ENCODE peak calls at places on chromosomes 11 and 22, in eight cellular contexts. R, Z, F, P, M, J, E and Q are unnamed samples.

GRCh38 chr22:29873943-29874342 is 9.0 kb upstream of the MTMR3 start:
- DNase-seq in M (no peak), E (no peak), P (no peak), R (no peak), F (no peak), J (no peak), Z (no peak), Q (no peak)

GRCh38 chr22:46140989-46141928 is 9.1 kb upstream of the PPARA start:
- DNase-seq in P (peak; percentile 21), M (no peak), J (no peak), F (no peak), R (no peak), E (no peak), Z (peak; percentile 27), Q (no peak)

GRCh38 chr11:90222152-90222458 is 744 bp downstream of the CHORDC1 start:
- DNase-seq in P (no peak), Z (no peak), F (peak; percentile 63), E (no peak), M (no peak), J (no peak), R (no peak), Q (no peak)

GRCh38 chr22:47094861-47095330 is 332.4 kb downstream of the TBC1D22A start:
- DNase-seq in Z (no peak), P (no peak), R (peak; percentile 54), M (no peak), J (no peak), F (no peak), E (no peak), Q (no peak)

GRCh38 chr22:37088108-37088605 is 21.4 kb downstream of the TMPRSS6 start:
- DNase-seq in Z (no peak), J (no peak), R (peak; percentile 72), M (no peak), P (no peak), F (no peak), E (no peak), Q (no peak)

GRCh38 chr11:61071208-61071681 is 31.0 kb upstream of the CD5 start:
- DNase-seq in P (peak; percentile 48), F (no peak), E (no peak), J (no peak), M (no peak), R (no peak), Z (peak; percentile 86), Q (no peak)

GRCh38 chr11:48052183-48053040 is 72.1 kb downstream of the PTPRJ start:
- DNase-seq in E (no peak), P (no peak), F (peak; percentile 19), R (no peak), M (no peak), J (no peak), Z (no peak), Q (peak; percentile 90)

GRCh38 chr22:16783930-16784354 is 41.3 kb downstream of the XKR3 start:
- DNase-seq in E (peak; percentile 5), J (no peak), P (no peak), Z (no peak), M (no peak), R (no peak), F (no peak), Q (no peak)

GRCh38 chr11:96227244-96227643 is 115.8 kb downstream of the MAML2 start:
- DNase-seq in M (no peak), R (no peak), P (no peak), F (no peak), E (no peak), Z (no peak), J (no peak), Q (no peak)

GRCh38 chr22:27416553-27417427 is 384.8 kb downstream of the MN1 start:
- DNase-seq in R (no peak), P (no peak), J (no peak), F (peak; percentile 68), M (no peak), E (no peak), Z (no peak), Q (peak; percentile 59)

GRCh38 chr11:105935791-105936190 is 86.2 kb downstream of the MSANTD4 start:
- DNase-seq in R (no peak), E (no peak), F (peak; percentile 78), P (no peak), Z (no peak), M (no peak), J (no peak), Q (peak; percentile 70)

GRCh38 chr22:41442240-41442792 is 4.3 kb downstream of the TOB2 start:
- DNase-seq in P (no peak), E (no peak), J (no peak), M (no peak), F (no peak), Z (no peak), R (no peak), Q (no peak)

GRCh38 chr22:41446057-41446501 is 522 bp downstream of the TOB2 start:
- DNase-seq in E (no peak), R (no peak), F (peak; percentile 6), M (no peak), J (no peak), P (peak; percentile 76), Z (peak; percentile 91), Q (no peak)

GRCh38 chr22:41445171-41446056 is 1.2 kb downstream of the TOB2 start:
- DNase-seq in R (peak; percentile 60), J (no peak), M (no peak), E (no peak), Z (peak; percentile 84), F (peak; percentile 41), P (peak; percentile 76), Q (no peak)

GRCh38 chr22:41446639-41447434 is at the start of gene TOB2:
- DNase-seq in J (peak; percentile 96), P (peak; percentile 98), F (peak; percentile 93), Z (peak; percentile 99), M (peak; percentile 94), R (peak; percentile 95), E (peak; percentile 86), Q (peak; percentile 95)

DNA sequence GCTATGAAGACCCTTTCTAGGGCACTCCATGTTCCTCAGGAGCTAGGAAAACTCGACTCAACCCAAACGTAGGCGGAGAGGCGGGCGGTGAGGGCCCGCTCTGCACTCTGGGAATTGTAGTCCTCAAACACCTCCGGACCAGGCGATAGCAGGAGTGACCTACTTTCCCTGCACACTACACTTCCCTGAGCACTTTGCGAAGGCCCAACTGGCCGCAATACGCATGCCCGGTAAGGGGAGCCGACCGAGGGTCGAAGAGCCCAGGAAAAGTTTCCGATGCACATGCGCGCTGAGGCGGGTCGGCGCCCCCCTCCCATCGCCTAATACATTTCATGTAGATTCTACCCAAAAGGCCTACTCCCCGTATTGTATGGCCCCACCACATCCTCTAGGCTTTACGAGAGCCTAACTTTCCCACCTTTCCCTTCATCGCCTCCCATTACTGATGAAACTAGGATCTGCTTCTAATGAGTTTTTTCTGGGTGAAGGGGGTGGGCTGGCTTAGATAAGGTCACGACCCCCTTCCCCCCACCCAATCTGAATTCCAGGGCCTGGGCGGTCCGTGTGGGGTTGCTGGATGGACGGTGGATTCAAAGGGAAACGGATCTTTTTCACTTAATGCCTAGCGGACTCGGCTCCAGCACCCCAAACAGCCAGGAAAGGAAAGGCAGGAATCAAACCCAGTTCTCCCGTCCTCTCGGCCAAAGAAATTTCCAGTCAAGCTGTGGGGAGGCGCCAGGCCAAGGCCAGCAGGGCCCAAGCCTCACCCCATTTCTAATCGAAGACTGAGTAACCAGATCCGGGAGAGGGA is 2.0 kb downstream of the TOB2 start:
- DNase-seq in R (peak; percentile 97), M (peak; percentile 75), F (peak; percentile 99), Z (peak; percentile 95), P (peak; percentile 97), E (peak; percentile 98), J (peak; percentile 99), Q (peak; percentile 92)
- TF ChIP-seq POLR2A in R (no peak), M (peak; percentile 13), F (peak; percentile 73), Z (no peak), P (peak; percentile 48), E (peak; percentile 52), J (peak; percentile 29), Q (no peak)

GRCh38 chr11:13229136-13229535 is 48.5 kb upstream of the BMAL1 start:
- DNase-seq in R (no peak), E (no peak), F (no peak), M (no peak), J (no peak), P (no peak), Z (no peak), Q (no peak)
- H3K4me3 ChIP-seq in R (no peak overlapping the region), E (no peak overlapping the region), F (no peak overlapping the region), M (no peak overlapping the region), J (no peak overlapping the region), P (no peak overlapping the region), Z (no peak overlapping the region), Q (no peak overlapping the region)

DNA sequence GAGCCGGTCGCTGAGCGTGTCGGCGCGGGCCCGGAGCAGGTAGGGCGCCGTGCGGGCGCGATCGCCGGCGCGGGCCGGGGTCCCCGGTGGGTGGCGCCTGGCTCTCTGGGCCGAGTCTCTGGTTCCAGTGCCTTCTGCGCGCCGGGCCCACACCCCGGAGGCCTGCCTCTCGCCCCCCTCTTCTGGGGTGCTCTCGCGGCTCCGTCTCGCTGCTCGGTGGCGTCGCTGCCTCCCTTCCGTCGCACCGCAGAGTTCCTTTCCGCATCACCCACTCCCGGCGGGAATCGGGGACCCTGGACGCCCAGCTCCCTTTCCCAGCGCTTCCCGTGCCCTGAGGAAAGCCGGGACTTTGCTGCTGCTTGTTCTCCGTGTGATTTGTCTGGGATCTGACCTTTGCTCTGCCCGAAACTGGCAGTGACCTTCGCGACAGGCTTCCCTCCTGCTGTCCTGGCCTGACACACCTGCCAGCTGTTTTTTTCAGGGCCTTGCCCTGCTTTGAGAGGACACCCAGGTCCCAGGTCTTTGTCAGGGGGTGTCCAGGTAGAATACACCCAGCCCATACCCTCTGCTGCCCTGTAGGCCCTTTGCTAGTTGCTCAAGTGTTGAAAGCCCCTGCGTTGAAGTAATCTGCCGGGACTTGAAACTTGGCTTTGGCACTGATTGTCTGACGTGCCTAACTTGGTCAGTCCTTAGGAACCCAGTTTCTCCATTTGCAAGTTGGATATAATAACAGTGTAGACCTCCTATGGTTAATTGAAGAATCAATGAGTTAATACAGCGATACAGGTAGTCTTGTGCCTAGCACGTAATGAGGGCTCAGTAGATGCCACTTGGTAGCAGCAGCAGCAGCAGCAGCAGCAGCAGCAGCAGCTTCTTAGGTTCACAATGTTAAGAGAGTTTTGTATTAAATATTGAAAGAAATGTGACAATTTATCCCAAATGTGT is 791 bp downstream of the FDX1 start:
- DNase-seq in R (peak; percentile 60), F (peak; percentile 60), E (peak; percentile 47), Z (no peak), P (peak; percentile 67), J (no peak), M (no peak), Q (peak; percentile 23)
- TF ChIP-seq POLR2A in R (no peak), F (no peak), E (peak; percentile 64), Z (no peak), P (no peak), J (no peak), M (no peak), Q (no peak)

DNA sequence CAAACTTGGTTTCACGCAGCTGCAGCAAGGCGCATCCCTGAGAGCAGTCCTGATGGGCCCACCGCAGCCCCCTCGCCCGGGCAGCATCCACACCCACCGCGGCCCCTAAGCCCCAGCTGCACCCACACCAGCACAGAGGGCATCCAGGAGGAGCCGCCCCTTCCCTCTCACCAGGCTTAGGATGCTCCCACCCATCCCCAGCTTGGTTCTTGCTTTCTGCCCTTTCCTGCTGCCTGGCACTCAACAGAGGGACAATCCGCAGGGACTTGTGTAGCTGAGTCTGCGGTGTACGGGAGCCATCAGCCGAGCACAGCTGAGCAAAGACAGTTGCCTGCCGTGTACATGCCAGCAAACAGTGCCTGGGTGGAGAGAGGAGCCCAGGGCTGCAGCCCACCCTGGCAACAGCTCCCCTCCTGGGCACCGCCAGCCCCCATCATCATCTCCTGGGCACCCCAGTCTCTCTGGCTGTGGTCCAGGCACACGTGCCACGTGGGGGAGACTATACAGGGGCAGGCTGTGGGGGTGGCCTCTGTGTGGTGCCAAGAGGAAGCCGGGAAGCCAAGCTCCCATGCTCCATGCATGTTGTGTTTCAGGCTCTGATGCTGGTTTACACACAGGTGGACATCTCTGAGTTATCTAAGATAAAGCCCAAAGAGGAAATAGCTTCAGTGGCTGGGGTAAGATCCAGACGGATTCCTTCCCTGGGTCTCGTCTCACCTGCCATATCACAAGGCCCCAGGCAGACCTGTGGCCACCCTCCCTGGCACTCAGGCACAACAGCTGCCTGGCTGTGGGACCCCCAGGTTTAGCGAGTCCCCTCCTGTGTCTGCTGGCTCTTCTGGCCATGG is 36.1 kb upstream of the GNB1L start:
- DNase-seq in E (no peak), P (no peak), Z (peak; percentile 77), J (no peak), R (no peak), M (no peak), F (peak; percentile 61), Q (no peak)
- H3K4me3 ChIP-seq in E (no peak overlapping the region), P (no peak overlapping the region), Z (peak overlapping the region; percentile 34), J (no peak overlapping the region), R (no peak overlapping the region), M (no peak overlapping the region), F (no peak overlapping the region), Q (no peak overlapping the region)